ENCODE peak calls at places on chromosomes 11 and 22, in four cellular contexts. One of them, this sample, is unnamed.
A peak's percentile ranks its signal among the peaks of the same experiment; 100 is the strongest.

GRCh38 chr11:76962583-76963416 is 71.4 kb upstream of the B3GNT6 start:
- DNase-seq in body of pancreas: no peak
- DNase-seq in adipocyte: no peak
- DNase-seq in aorta: no peak
- DNase-seq in this sample: no peak

GRCh38 chr11:92948116-92948515 is 21.3 kb upstream of the MTNR1B start:
- DNase-seq in body of pancreas: peak; percentile 43
- DNase-seq in aorta: no peak
- DNase-seq in adipocyte: no peak
- DNase-seq in this sample: no peak

GRCh38 chr11:92198276-92198675 is 26.3 kb upstream of the FAT3 start:
- DNase-seq in adipocyte: no peak
- DNase-seq in body of pancreas: no peak
- DNase-seq in aorta: no peak
- DNase-seq in this sample: no peak

GRCh38 chr11:82899957-82900276 is 313 bp downstream of the PRCP start:
- DNase-seq in adipocyte: peak; percentile 21
- DNase-seq in aorta: no peak
- DNase-seq in body of pancreas: no peak
- DNase-seq in this sample: no peak

GRCh38 chr11:109480251-109480650 is 58.3 kb downstream of the C11orf87 start:
- DNase-seq in aorta: no peak
- DNase-seq in body of pancreas: no peak
- DNase-seq in adipocyte: no peak
- DNase-seq in this sample: no peak

GRCh38 chr11:82733444-82734119 is at the start of gene FAM181B:
- DNase-seq in body of pancreas: peak; percentile 58
- DNase-seq in aorta: peak; percentile 76
- DNase-seq in adipocyte: peak; percentile 38
- DNase-seq in this sample: peak; percentile 39

GRCh38 chr11:8354622-8355417 is 91.1 kb upstream of the LMO1 start:
- DNase-seq in body of pancreas: no peak
- DNase-seq in adipocyte: peak; percentile 34
- DNase-seq in aorta: peak; percentile 27
- DNase-seq in this sample: peak; percentile 21

GRCh38 chr11:75107187-75107586 is 10.5 kb upstream of the OR2AT4 start:
- DNase-seq in body of pancreas: no peak
- DNase-seq in adipocyte: no peak
- DNase-seq in aorta: no peak
- DNase-seq in this sample: peak; percentile 8

GRCh38 chr11:61969838-61970452 is 2.5 kb upstream of the FTH1 start:
- DNase-seq in aorta: no peak
- DNase-seq in adipocyte: peak; percentile 90
- DNase-seq in body of pancreas: no peak
- DNase-seq in this sample: peak; percentile 92

GRCh38 chr11:73313652-73314051 is 5.6 kb downstream of the ARHGEF17 start:
- DNase-seq in aorta: no peak
- DNase-seq in body of pancreas: no peak
- DNase-seq in adipocyte: no peak
- DNase-seq in this sample: no peak

GRCh38 chr11:2590131-2590950 is 109.5 kb downstream of the KCNQ1OT1 start:
- DNase-seq in aorta: peak; percentile 31
- DNase-seq in body of pancreas: no peak
- DNase-seq in adipocyte: no peak
- DNase-seq in this sample: no peak

GRCh38 chr22:32622004-32622761 is 147.6 kb downstream of the FBXO7 start:
- DNase-seq in aorta: peak; percentile 57
- DNase-seq in adipocyte: peak; percentile 92
- DNase-seq in body of pancreas: no peak
- DNase-seq in this sample: no peak

GRCh38 chr11:87039371-87039770 is 1.6 kb downstream of the TMEM135 start:
- DNase-seq in adipocyte: peak; percentile 63
- DNase-seq in aorta: peak; percentile 59
- DNase-seq in body of pancreas: no peak
- DNase-seq in this sample: no peak

GRCh38 chr22:45880091-45880651 is 96.8 kb downstream of the WNT7B start:
- DNase-seq in adipocyte: no peak
- DNase-seq in body of pancreas: no peak
- DNase-seq in aorta: peak; percentile 20
- DNase-seq in this sample: no peak

GRCh38 chr11:3109434-3109833 is 52.2 kb upstream of the CARS1 start:
- DNase-seq in aorta: peak; percentile 26
- DNase-seq in adipocyte: no peak
- DNase-seq in body of pancreas: no peak
- DNase-seq in this sample: no peak

GRCh38 chr11:76602431-76602861 is 68.1 kb downstream of the LRRC32 start:
- DNase-seq in adipocyte: peak; percentile 28
- DNase-seq in body of pancreas: no peak
- DNase-seq in aorta: peak; percentile 50
- DNase-seq in this sample: no peak

GRCh38 chr11:86397351-86397750 is 22.7 kb downstream of the CCDC81 start:
- DNase-seq in adipocyte: no peak
- DNase-seq in body of pancreas: no peak
- DNase-seq in aorta: no peak
- DNase-seq in this sample: no peak

GRCh38 chr11:32060063-32060462 is 30.8 kb upstream of the RCN1 start:
- DNase-seq in aorta: no peak
- DNase-seq in adipocyte: no peak
- DNase-seq in body of pancreas: no peak
- DNase-seq in this sample: no peak

GRCh38 chr22:17717708-17718107 is 56.6 kb downstream of the BID start:
- DNase-seq in aorta: no peak
- DNase-seq in adipocyte: peak; percentile 76
- DNase-seq in body of pancreas: no peak
- DNase-seq in this sample: peak; percentile 23

GRCh38 chr11:8341966-8342365 is 78.3 kb upstream of the LMO1 start:
- DNase-seq in body of pancreas: no peak
- DNase-seq in aorta: peak; percentile 9
- DNase-seq in adipocyte: no peak
- DNase-seq in this sample: no peak

GRCh38 chr11:90757851-90758494 is 535.1 kb upstream of the CHORDC1 start:
- DNase-seq in body of pancreas: no peak
- DNase-seq in aorta: no peak
- DNase-seq in adipocyte: no peak
- DNase-seq in this sample: no peak

GRCh38 chr11:118202599-118203422 is 22.0 kb downstream of the JAML start:
- DNase-seq in adipocyte: no peak
- DNase-seq in body of pancreas: no peak
- DNase-seq in aorta: no peak
- DNase-seq in this sample: no peak

GRCh38 chr11:64605656-64606585 is 14.9 kb downstream of the SLC22A12 start:
- DNase-seq in body of pancreas: no peak
- DNase-seq in adipocyte: no peak
- DNase-seq in aorta: no peak
- DNase-seq in this sample: no peak

GRCh38 chr11:64607381-64608259 is 16.6 kb downstream of the SLC22A12 start:
- DNase-seq in aorta: no peak
- DNase-seq in body of pancreas: no peak
- DNase-seq in adipocyte: no peak
- DNase-seq in this sample: peak; percentile 1

GRCh38 chr11:64608260-64608538 is 17.2 kb downstream of the SLC22A12 start:
- DNase-seq in aorta: no peak
- DNase-seq in adipocyte: no peak
- DNase-seq in body of pancreas: no peak
- DNase-seq in this sample: no peak

GRCh38 chr11:64605248-64605560 is 14.2 kb downstream of the SLC22A12 start:
- DNase-seq in body of pancreas: no peak
- DNase-seq in adipocyte: no peak
- DNase-seq in aorta: no peak
- DNase-seq in this sample: no peak

GRCh38 chr11:64606796-64607380 is 15.9 kb downstream of the SLC22A12 start:
- DNase-seq in body of pancreas: no peak
- DNase-seq in adipocyte: no peak
- DNase-seq in aorta: no peak
- DNase-seq in this sample: no peak
- H3K36me3 ChIP-seq in body of pancreas: no peaks in the 10 kb centered on the region
- H3K36me3 ChIP-seq in adipocyte: no peaks in the 10 kb centered on the region
- H3K36me3 ChIP-seq in aorta: no peaks in the 10 kb centered on the region
- H3K36me3 ChIP-seq in this sample: no peaks in the 10 kb centered on the region

DNA sequence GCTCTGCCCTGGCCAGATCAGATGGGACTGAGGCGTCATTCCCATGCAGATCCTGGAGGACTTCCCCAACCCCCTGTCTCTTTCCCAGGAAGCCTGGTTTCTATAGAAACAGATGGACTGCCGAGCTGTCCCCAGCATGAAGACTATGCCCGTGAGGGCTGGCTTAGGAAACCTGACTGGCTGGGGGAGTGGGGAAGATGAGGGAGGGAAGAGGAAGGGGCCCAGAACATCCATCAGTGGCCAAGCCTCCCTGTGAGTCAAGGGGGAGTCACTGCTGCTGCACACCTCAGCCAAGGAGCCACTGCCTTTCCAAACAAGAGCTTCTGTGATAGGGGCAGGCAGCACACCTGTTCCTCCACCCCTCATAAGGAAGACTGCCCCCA is 5.8 kb downstream of the TP53I11 start:
- DNase-seq in aorta: no peak
- DNase-seq in adipocyte: no peak
- DNase-seq in body of pancreas: no peak
- DNase-seq in this sample: peak; percentile 36
- H3K36me3 ChIP-seq in aorta: no peaks in the 10 kb centered on the region
- H3K36me3 ChIP-seq in adipocyte: peaks cover 15% of the 10 kb centered on the region
- H3K36me3 ChIP-seq in body of pancreas: no peaks in the 10 kb centered on the region
- H3K36me3 ChIP-seq in this sample: no peaks in the 10 kb centered on the region

GRCh38 chr11:66368484-66368883 is 3.1 kb downstream of the SLC29A2 start:
- DNase-seq in body of pancreas: no peak
- DNase-seq in adipocyte: no peak
- DNase-seq in aorta: no peak
- DNase-seq in this sample: no peak

GRCh38 chr11:66367561-66368312 is 3.8 kb downstream of the SLC29A2 start:
- DNase-seq in body of pancreas: no peak
- DNase-seq in aorta: no peak
- DNase-seq in adipocyte: no peak
- DNase-seq in this sample: no peak

GRCh38 chr11:66366844-66367477 is 4.6 kb downstream of the SLC29A2 start:
- DNase-seq in body of pancreas: no peak
- DNase-seq in aorta: no peak
- DNase-seq in adipocyte: no peak
- DNase-seq in this sample: no peak

GRCh38 chr11:66371627-66372415 is at the start of gene SLC29A2:
- DNase-seq in adipocyte: peak; percentile 65
- DNase-seq in aorta: peak; percentile 61
- DNase-seq in body of pancreas: peak; percentile 82
- DNase-seq in this sample: peak; percentile 49

GRCh38 chr11:66369073-66369894 is 2.3 kb downstream of the SLC29A2 start:
- DNase-seq in body of pancreas: no peak
- DNase-seq in aorta: no peak
- DNase-seq in adipocyte: no peak
- DNase-seq in this sample: no peak
- H3K36me3 ChIP-seq in body of pancreas: no peaks in the 10 kb centered on the region
- H3K36me3 ChIP-seq in aorta: no peaks in the 10 kb centered on the region
- H3K36me3 ChIP-seq in adipocyte: no peaks in the 10 kb centered on the region
- H3K36me3 ChIP-seq in this sample: peaks cover 2% of the 10 kb centered on the region

GRCh38 chr22:23833911-23834317 is 4.9 kb downstream of the DERL3 start:
- DNase-seq in adipocyte: no peak
- DNase-seq in aorta: peak; percentile 54
- DNase-seq in body of pancreas: no peak
- DNase-seq in this sample: no peak
- H3K36me3 ChIP-seq in adipocyte: peaks cover 24% of the 10 kb centered on the region
- H3K36me3 ChIP-seq in aorta: no peaks in the 10 kb centered on the region
- H3K36me3 ChIP-seq in body of pancreas: peaks cover 9% of the 10 kb centered on the region
- H3K36me3 ChIP-seq in this sample: peaks cover 20% of the 10 kb centered on the region

GRCh38 chr11:117185739-117186430 is 7.3 kb downstream of the SIDT2 start:
- DNase-seq in aorta: no peak
- DNase-seq in adipocyte: no peak
- DNase-seq in body of pancreas: no peak
- DNase-seq in this sample: no peak

GRCh38 chr11:117186431-117186761 is 7.9 kb downstream of the SIDT2 start:
- DNase-seq in adipocyte: no peak
- DNase-seq in body of pancreas: peak; percentile 10
- DNase-seq in aorta: no peak
- DNase-seq in this sample: no peak

GRCh38 chr11:117187428-117187798 is 8.9 kb downstream of the SIDT2 start:
- DNase-seq in body of pancreas: no peak
- DNase-seq in aorta: no peak
- DNase-seq in adipocyte: no peak
- DNase-seq in this sample: no peak

GRCh38 chr11:117187799-117188481 is 9.4 kb downstream of the SIDT2 start:
- DNase-seq in aorta: no peak
- DNase-seq in body of pancreas: peak; percentile 15
- DNase-seq in adipocyte: no peak
- DNase-seq in this sample: no peak

GRCh38 chr11:117187007-117187406 is 8.5 kb downstream of the SIDT2 start:
- DNase-seq in aorta: no peak
- DNase-seq in adipocyte: no peak
- DNase-seq in body of pancreas: peak; percentile 11
- DNase-seq in this sample: no peak
- H3K36me3 ChIP-seq in aorta: no peaks in the 10 kb centered on the region
- H3K36me3 ChIP-seq in adipocyte: peaks cover 86% of the 10 kb centered on the region
- H3K36me3 ChIP-seq in body of pancreas: peaks cover 21% of the 10 kb centered on the region
- H3K36me3 ChIP-seq in this sample: peaks cover 29% of the 10 kb centered on the region

GRCh38 chr22:40875111-40875510 is 13.2 kb upstream of the DNAJB7 start:
- DNase-seq in aorta: no peak
- DNase-seq in body of pancreas: no peak
- DNase-seq in adipocyte: no peak
- DNase-seq in this sample: no peak

GRCh38 chr22:40878937-40879336 is 17.0 kb upstream of the DNAJB7 start:
- DNase-seq in aorta: no peak
- DNase-seq in body of pancreas: no peak
- DNase-seq in adipocyte: no peak
- DNase-seq in this sample: no peak

GRCh38 chr22:40877488-40877887 is 15.6 kb upstream of the DNAJB7 start:
- DNase-seq in aorta: no peak
- DNase-seq in adipocyte: no peak
- DNase-seq in body of pancreas: no peak
- DNase-seq in this sample: no peak

DNA sequence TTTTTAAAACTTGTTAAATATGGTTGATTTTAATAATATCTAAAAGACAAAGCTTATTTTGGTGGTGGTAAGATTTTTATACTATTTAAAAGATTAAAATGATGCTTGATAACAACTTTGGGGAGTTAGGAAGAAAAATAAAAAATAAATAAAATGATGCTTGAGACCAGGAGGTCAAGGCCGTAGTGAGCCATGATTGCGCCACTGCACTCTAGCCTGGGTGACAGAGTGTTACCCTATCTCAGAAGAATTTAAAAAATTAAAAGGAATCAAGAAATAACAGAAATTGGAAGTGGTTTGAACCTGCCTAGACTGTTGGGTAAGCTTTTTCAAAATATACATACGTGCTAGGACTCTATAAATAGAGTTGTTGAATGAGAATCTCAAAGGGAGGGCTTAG is 12.1 kb upstream of the DNAJB7 start:
- DNase-seq in body of pancreas: no peak
- DNase-seq in aorta: no peak
- DNase-seq in adipocyte: no peak
- DNase-seq in this sample: no peak
- H3K36me3 ChIP-seq in body of pancreas: peaks cover 5% of the 10 kb centered on the region
- H3K36me3 ChIP-seq in aorta: no peaks in the 10 kb centered on the region
- H3K36me3 ChIP-seq in adipocyte: peaks cover 29% of the 10 kb centered on the region
- H3K36me3 ChIP-seq in this sample: peaks cover 2% of the 10 kb centered on the region

DNA sequence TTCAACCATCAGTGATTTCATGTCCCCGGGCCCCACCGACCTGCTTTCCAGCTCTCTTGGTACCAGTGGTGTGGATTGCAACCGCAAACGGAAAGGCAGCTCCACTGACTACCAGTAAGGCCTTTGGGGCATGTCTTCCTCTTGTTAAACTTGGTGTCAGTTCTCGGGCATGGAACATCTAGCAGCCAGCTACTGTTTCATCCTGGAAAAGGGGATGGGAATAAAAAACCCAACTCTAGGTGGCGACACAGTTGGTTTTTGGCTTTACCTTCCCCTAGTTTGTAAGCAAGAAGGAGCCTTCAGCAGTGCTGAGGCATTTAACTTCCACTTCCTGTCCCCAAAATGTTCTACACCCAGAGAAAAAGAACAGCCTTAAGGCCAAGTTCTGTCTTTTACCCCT is 76.7 kb downstream of the BMAL1 start:
- DNase-seq in body of pancreas: no peak
- DNase-seq in adipocyte: no peak
- DNase-seq in aorta: no peak
- DNase-seq in this sample: peak; percentile 35
- H3K36me3 ChIP-seq in body of pancreas: peaks cover 20% of the 10 kb centered on the region
- H3K36me3 ChIP-seq in adipocyte: peaks cover 73% of the 10 kb centered on the region
- H3K36me3 ChIP-seq in aorta: no peaks in the 10 kb centered on the region
- H3K36me3 ChIP-seq in this sample: peaks cover 9% of the 10 kb centered on the region

This sample was measured in bronchial epithelial cell.